ENCODE peak calls at places on chromosomes 7 and 10, in ten cellular contexts. U, R, S, Q, M, C, X, I, L and K are unnamed samples.

GRCh38 chr7:100088621-100089457 is at the start of gene COPS6:
- DNase-seq in S (peak), U (peak), Q (peak), R (no peak), X (peak), L (peak), I (peak), M (peak), C (peak), K (peak)

GRCh38 chr7:2923886-2924574 is 79.9 kb upstream of the GNA12 start:
- DNase-seq in Q (peak), M (no peak), X (no peak), S (no peak), C (no peak), L (no peak), U (no peak), R (no peak), I (no peak), K (no peak)

GRCh38 chr10:117294039-117294438 is 53.1 kb downstream of the SLC18A2 start:
- DNase-seq in I (no peak), X (no peak), U (no peak), S (no peak), Q (no peak), C (no peak), R (no peak), M (no peak), L (no peak), K (no peak)

GRCh38 chr7:134254311-134254710 is 62.4 kb downstream of the SLC35B4 start:
- DNase-seq in I (no peak), S (no peak), L (no peak), U (no peak), X (no peak), C (no peak), R (peak), M (peak), Q (no peak), K (no peak)

GRCh38 chr10:18822156-18822555 is 162.9 kb downstream of the ARL5B start:
- DNase-seq in X (no peak), S (peak), Q (no peak), R (peak), C (no peak), I (peak), M (peak), L (no peak), U (peak), K (no peak)

GRCh38 chr7:132590162-132590561 is 13.9 kb upstream of the PLXNA4 start:
- DNase-seq in L (no peak), C (no peak), R (no peak), M (no peak), S (no peak), X (no peak), I (no peak), U (no peak), Q (no peak), K (no peak)

GRCh38 chr7:98826811-98827231 is 43.0 kb downstream of the TMEM130 start:
- DNase-seq in I (no peak), Q (no peak), C (no peak), S (no peak), M (no peak), R (no peak), L (no peak), U (peak), X (no peak), K (no peak)

GRCh38 chr10:154348-154747 is 19.1 kb downstream of the ZMYND11 start:
- DNase-seq in L (no peak), R (no peak), U (no peak), C (no peak), Q (no peak), S (no peak), I (no peak), X (no peak), M (no peak), K (no peak)

GRCh38 chr7:78620931-78621330 is 822.4 kb downstream of the PHTF2 start:
- DNase-seq in U (peak), R (peak), Q (no peak), M (no peak), C (no peak), I (no peak), S (peak), X (no peak), L (no peak), K (no peak)

GRCh38 chr7:154743211-154743610 is 259.7 kb downstream of the PAXIP1 start:
- DNase-seq in S (no peak), I (no peak), U (no peak), C (no peak), Q (no peak), X (no peak), R (no peak), L (no peak), M (no peak), K (no peak)

GRCh38 chr7:23490357-23491131 is 20.3 kb upstream of the IGF2BP3 start:
- DNase-seq in L (peak), U (peak), I (peak), Q (no peak), C (peak), R (no peak), S (peak), X (peak), M (no peak), K (no peak)

GRCh38 chr7:117484988-117485655 is 5.3 kb downstream of the CFTR start:
- DNase-seq in C (no peak), R (no peak), X (no peak), I (no peak), U (no peak), L (no peak), S (no peak), M (no peak), Q (no peak), K (no peak)

GRCh38 chr10:129758591-129759021 is 205.5 kb downstream of the EBF3 start:
- DNase-seq in S (no peak), I (peak), R (no peak), M (no peak), U (peak), X (no peak), Q (no peak), C (no peak), L (no peak), K (no peak)

GRCh38 chr10:32160866-32161265 is 104.6 kb upstream of the KIF5B start:
- DNase-seq in L (no peak), I (no peak), R (no peak), S (no peak), C (no peak), Q (no peak), X (no peak), U (no peak), M (no peak), K (no peak)

GRCh38 chr7:146831875-146832274 is 715.3 kb downstream of the CNTNAP2 start:
- DNase-seq in R (no peak), C (no peak), I (no peak), M (no peak), S (no peak), L (no peak), U (no peak), Q (no peak), X (no peak), K (no peak)

GRCh38 chr10:69728335-69728861 is 73.3 kb upstream of the COL13A1 start:
- DNase-seq in S (no peak), R (peak), L (no peak), Q (no peak), U (no peak), C (no peak), I (no peak), X (no peak), M (no peak), K (no peak)

GRCh38 chr7:137834552-137834951 is 12.2 kb downstream of the DGKI start:
- DNase-seq in I (no peak), X (no peak), S (no peak), R (no peak), L (no peak), Q (no peak), C (no peak), U (no peak), M (no peak), K (no peak)

GRCh38 chr7:144437370-144438191 is 34.1 kb upstream of the NOBOX start:
- DNase-seq in I (peak), R (peak), Q (no peak), C (peak), S (peak), L (peak), U (peak), M (peak), X (peak), K (peak)

GRCh38 chr10:125871341-125871740 is 9.8 kb downstream of the DHX32 start:
- DNase-seq in X (no peak), U (no peak), R (no peak), C (no peak), I (no peak), S (no peak), Q (no peak), M (no peak), L (no peak), K (no peak)

GRCh38 chr10:53005612-53006325 is 233.2 kb upstream of the MBL2 start:
- DNase-seq in S (no peak), X (no peak), C (no peak), U (no peak), Q (no peak), L (no peak), R (no peak), I (no peak), M (no peak), K (no peak)

GRCh38 chr7:134648456-134648855 is 1.8 kb downstream of the BPGM start:
- DNase-seq in X (no peak), U (no peak), L (no peak), R (no peak), S (no peak), Q (no peak), I (no peak), C (no peak), M (no peak), K (no peak)

GRCh38 chr7:31986878-31987518 is 83.2 kb downstream of the PDE1C start:
- DNase-seq in M (peak), R (no peak), S (no peak), X (no peak), Q (no peak), L (no peak), I (no peak), C (no peak), U (no peak), K (no peak)

GRCh38 chr10:101292194-101293006 is 61.6 kb upstream of the BTRC start:
- DNase-seq in C (no peak), I (no peak), L (no peak), S (peak), M (no peak), U (peak), Q (no peak), R (no peak), X (peak), K (no peak)

GRCh38 chr7:157845203-157845810 is 508.5 kb downstream of the DNAJB6 start:
- DNase-seq in Q (no peak), C (no peak), U (no peak), S (no peak), R (no peak), X (no peak), L (no peak), M (no peak), I (no peak), K (peak)

GRCh38 chr7:114777288-114777687 is 144.6 kb upstream of the MDFIC start:
- DNase-seq in M (no peak), C (no peak), U (no peak), X (no peak), Q (no peak), L (no peak), S (no peak), I (no peak), R (no peak), K (no peak)

GRCh38 chr7:128257458-128257857 is 16.4 kb downstream of the LEP start:
- DNase-seq in U (no peak), C (no peak), I (no peak), S (no peak), L (no peak), M (no peak), R (no peak), X (no peak), Q (no peak), K (no peak)

GRCh38 chr7:150450491-150450992 is at the start of gene GIMAP8:
- DNase-seq in C (peak), R (no peak), M (no peak), L (peak), X (peak), U (no peak), I (peak), S (peak), Q (peak), K (no peak)